ENCODE peak calls at places on chromosome 4, in six cellular contexts. X is HCT116, Y is K562, K is HepG2, Z is SK-N-SH, W is GM23338. A is an unnamed sample.
A peak's percentile ranks its signal among the peaks of the same experiment; 100 is the strongest.

GRCh38 chr4:113901994-113902787 is 77.3 kb downstream of the ARSJ start:
- DNase-seq in X (no peak), W (no peak), Z (no peak), Y (no peak), K (peak; percentile 34), A (no peak)

GRCh38 chr4:151517896-151518295 is 108.9 kb downstream of the FHIP1A start:
- DNase-seq in Y (no peak), W (no peak), Z (no peak), K (no peak), X (no peak), A (no peak)

GRCh38 chr4:123406862-123407261 is 10.3 kb downstream of the SPRY1 start:
- DNase-seq in W (no peak), K (no peak), Y (no peak), Z (no peak), X (no peak), A (no peak)

GRCh38 chr4:112938461-112939058 is 110.9 kb upstream of the ANK2 start:
- DNase-seq in K (peak; percentile 14), W (peak; percentile 81), Y (no peak), Z (peak; percentile 38), X (peak; percentile 31), A (peak; percentile 15)

GRCh38 chr4:104971458-104971857 is 175.2 kb upstream of the TET2 start:
- DNase-seq in Z (no peak), Y (no peak), W (no peak), X (no peak), K (no peak), A (no peak)

GRCh38 chr4:84215218-84215617 is 283.9 kb downstream of the NKX6-1 start:
- DNase-seq in Z (no peak), W (no peak), K (no peak), X (no peak), Y (no peak), A (no peak)

GRCh38 chr4:184437988-184438774 is 36.2 kb downstream of the IRF2 start:
- DNase-seq in W (no peak), Y (no peak), X (no peak), Z (no peak), K (no peak), A (no peak)

GRCh38 chr4:118280501-118281218 is 72.1 kb downstream of the PRSS12 start:
- DNase-seq in Y (peak; percentile 22), W (peak; percentile 80), X (peak; percentile 67), K (peak; percentile 74), Z (peak; percentile 50), A (peak; percentile 41)

GRCh38 chr4:145740796-145741195 is 60.9 kb downstream of the C4orf51 start:
- DNase-seq in Y (no peak), Z (no peak), X (no peak), W (no peak), K (no peak), A (no peak)

GRCh38 chr4:114226178-114226577 is 246.7 kb upstream of the ARSJ start:
- DNase-seq in X (no peak), Z (no peak), W (no peak), K (no peak), Y (no peak), A (no peak)

GRCh38 chr4:106277140-106277680 is 38.8 kb downstream of the TBCK start:
- DNase-seq in W (no peak), K (no peak), X (no peak), Z (no peak), Y (no peak), A (no peak)

GRCh38 chr4:187656953-187657352 is 338.6 kb upstream of the ZFP42 start:
- DNase-seq in W (no peak), K (no peak), Y (no peak), X (no peak), Z (no peak), A (no peak)

GRCh38 chr4:148270600-148270999 is 171.6 kb downstream of the NR3C2 start:
- DNase-seq in Y (no peak), K (no peak), W (no peak), X (no peak), Z (no peak), A (no peak)

GRCh38 chr4:120714581-120714980 is 207.9 kb downstream of the PRDM5 start:
- DNase-seq in Z (no peak), Y (no peak), K (no peak), W (no peak), X (no peak), A (no peak)

GRCh38 chr4:114082348-114082747 is 102.9 kb upstream of the ARSJ start:
- DNase-seq in K (no peak), Y (no peak), W (no peak), Z (no peak), X (no peak), A (no peak)

GRCh38 chr4:71609159-71609558 is 174.7 kb downstream of the GC start:
- DNase-seq in K (no peak), Y (no peak), X (no peak), W (no peak), Z (no peak), A (no peak)

GRCh38 chr4:99885063-99885664 is 9.1 kb downstream of the LAMTOR3 start:
- DNase-seq in X (peak; percentile 22), K (peak; percentile 21), Z (peak; percentile 23), Y (peak; percentile 23), W (peak; percentile 59), A (no peak)

GRCh38 chr4:40963912-40964478 is 214.2 kb downstream of the NSUN7 start:
- DNase-seq in K (no peak), X (no peak), W (no peak), Z (no peak), Y (no peak), A (no peak)

GRCh38 chr4:2671267-2671895 is 84.8 kb downstream of the TNIP2 start:
- DNase-seq in Y (no peak), Z (no peak), W (no peak), K (no peak), X (no peak), A (no peak)

GRCh38 chr4:89434364-89434988 is 126.9 kb upstream of the GPRIN3 start:
- DNase-seq in Z (peak; percentile 34), W (peak; percentile 64), Y (no peak), X (peak; percentile 18), K (no peak), A (no peak)
- TF ChIP-seq REST in Z (no peak), W (no peak), Y (no peak), X (no peak), K (no peak), A (no peak)

GRCh38 chr4:4858527-4858926 is 938 bp upstream of the MSX1 start:
- DNase-seq in W (no peak), Y (no peak), X (no peak), K (no peak), Z (no peak), A (no peak)
- H3K4me3 ChIP-seq in W (peak overlapping the region; percentile 15), Y (no peak overlapping the region), X (no peak overlapping the region), K (no peak overlapping the region), Z (no peak overlapping the region), A (no peak overlapping the region)

DNA sequence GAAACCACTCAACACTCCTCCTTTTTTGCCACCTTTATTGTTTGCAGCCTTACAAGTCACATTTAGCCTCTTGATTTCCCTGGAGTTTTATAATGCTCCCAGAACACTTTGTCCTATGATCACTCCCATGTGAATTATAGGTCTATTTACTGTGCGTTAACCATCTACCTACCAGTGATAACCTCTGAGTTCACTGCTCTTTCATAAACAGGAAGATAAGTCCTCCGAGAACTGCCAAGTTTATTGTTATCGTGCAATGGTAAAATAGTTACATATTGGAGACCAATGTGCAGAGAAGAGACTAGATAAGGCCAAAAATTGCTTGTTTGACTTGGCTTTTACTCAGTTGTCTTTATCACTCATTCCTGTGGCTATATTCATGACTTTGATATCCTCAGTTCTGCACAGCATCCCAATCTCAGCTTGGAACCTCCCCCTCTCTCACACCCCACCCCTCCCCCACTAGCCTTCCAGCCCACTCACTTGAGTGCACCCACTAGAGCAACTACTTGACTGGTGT is 12.9 kb upstream of the NUDT9 start:
- DNase-seq in Z (no peak), K (peak; percentile 89), Y (no peak), X (no peak), W (no peak), A (no peak)
- TF ChIP-seq POLR2AphosphoS5 in Z (no peak), K (no peak), Y (no peak), X (no peak), W (no peak), A (no peak)

GRCh38 chr4:20618729-20619128 is 81.5 kb upstream of the PACRGL start:
- DNase-seq in X (no peak), Z (no peak), Y (no peak), K (no peak), W (peak; percentile 47), A (no peak)

GRCh38 chr4:20615492-20616136 is 84.6 kb upstream of the PACRGL start:
- DNase-seq in K (peak; percentile 1), W (no peak), Y (no peak), Z (no peak), X (peak; percentile 27), A (no peak)

GRCh38 chr4:20616848-20617247 is 83.4 kb upstream of the PACRGL start:
- DNase-seq in W (no peak), K (no peak), Y (no peak), X (no peak), Z (no peak), A (no peak)

GRCh38 chr4:20618010-20618409 is 82.2 kb upstream of the PACRGL start:
- DNase-seq in W (no peak), Z (no peak), X (no peak), Y (no peak), K (no peak), A (no peak)

GRCh38 chr4:20616313-20616712 is 83.9 kb upstream of the PACRGL start:
- DNase-seq in K (no peak), Z (no peak), Y (no peak), X (no peak), W (no peak), A (no peak)
- TF ChIP-seq REST in K (no peak), Z (no peak), Y (no peak), X (no peak), W (no peak), A (no peak)

DNA sequence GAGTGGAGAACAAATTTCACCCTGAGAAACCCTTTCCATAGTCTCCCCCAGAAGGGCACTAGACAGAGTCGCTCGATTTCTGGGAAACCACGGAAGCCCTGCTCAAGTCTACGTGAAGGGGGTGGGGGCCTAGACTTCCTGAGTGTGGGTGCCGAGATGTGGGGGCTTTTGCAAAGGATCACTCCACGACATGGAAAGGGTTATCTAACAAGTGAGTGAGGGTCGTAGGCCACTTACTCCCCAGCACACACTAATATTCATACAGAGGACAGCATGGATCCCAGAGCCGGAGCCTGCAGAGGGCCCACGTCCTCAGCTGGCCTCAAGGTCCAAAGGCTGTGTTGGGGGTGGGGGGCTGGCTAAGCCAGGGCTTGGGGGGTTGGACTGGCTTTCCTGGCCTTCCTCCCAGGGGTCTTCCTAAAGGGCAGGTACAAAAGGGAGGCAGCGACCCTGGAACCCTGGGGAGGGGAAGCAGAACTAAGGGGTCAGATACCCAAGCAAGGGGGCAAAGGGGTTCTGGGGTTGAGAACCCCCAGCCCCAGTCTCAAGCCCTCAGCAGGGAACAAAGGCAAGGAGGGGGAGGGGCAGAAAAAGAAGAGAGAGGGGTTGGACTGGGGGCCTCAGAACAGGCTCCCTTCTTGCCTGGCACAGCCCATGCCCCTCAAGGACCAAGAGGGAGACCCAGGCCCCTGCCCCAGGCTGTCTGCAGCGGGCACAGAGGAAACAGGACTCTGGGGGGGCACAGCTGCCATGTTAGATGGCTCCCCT is 1.6 kb downstream of the HMX1 start:
- DNase-seq in Y (no peak), Z (peak; percentile 47), K (no peak), X (no peak), W (peak; percentile 39), A (no peak)
- H3K4me3 ChIP-seq in Y (no peak overlapping the region), Z (no peak overlapping the region), K (no peak overlapping the region), X (no peak overlapping the region), W (no peak overlapping the region), A (no peak overlapping the region)